ENCODE peak calls at places on chromosomes 13 and 19, in seven cellular contexts. Y, X, G, J, W, E and S are unnamed samples. For H3K9me3, the result is how much of the 10 kb centered on the place peaks cover.

GRCh38 chr13:26007261-26007765 is 44.5 kb downstream of the SHISA2 start:
- DNase-seq in Y (no peak), X (no peak), G (no peak), J (no peak), W (no peak), E (no peak), S (no peak)

GRCh38 chr19:28908941-28909340 is 304.0 kb downstream of the UQCRFS1 start:
- DNase-seq in Y (no peak), X (no peak), G (no peak), J (no peak), W (no peak), E (no peak), S (no peak)

GRCh38 chr19:38514812-38515633 is 81.5 kb downstream of the RYR1 start:
- DNase-seq in Y (peak), X (peak), G (peak), J (peak), W (peak), E (peak), S (peak)

GRCh38 chr13:108200781-108201398 is 14.4 kb downstream of the LIG4 start:
- DNase-seq in Y (no peak), X (no peak), G (no peak), J (peak), W (no peak), E (no peak), S (no peak)

GRCh38 chr13:46526763-46527162 is 26.2 kb upstream of the LRCH1 start:
- DNase-seq in Y (no peak), X (no peak), G (no peak), J (no peak), W (no peak), E (no peak), S (no peak)

GRCh38 chr19:38004505-38005223 is 97.7 kb downstream of the SIPA1L3 start:
- DNase-seq in Y (peak), X (peak), G (peak), J (peak), W (peak), E (peak), S (no peak)

GRCh38 chr13:91904005-91904404 is 505.6 kb downstream of the GPC5 start:
- DNase-seq in Y (no peak), X (no peak), G (no peak), J (no peak), W (no peak), E (no peak), S (no peak)

GRCh38 chr19:30274987-30275386 is 97.2 kb upstream of the ZNF536 start:
- DNase-seq in Y (no peak), X (no peak), G (no peak), J (no peak), W (no peak), E (no peak), S (no peak)

GRCh38 chr19:2653717-2654584 is 48.5 kb downstream of the GNG7 start:
- DNase-seq in Y (no peak), X (no peak), G (no peak), J (no peak), W (no peak), E (peak), S (no peak)

GRCh38 chr19:34171539-34171876 is 796 bp upstream of the LSM14A start:
- DNase-seq in Y (no peak), X (no peak), G (no peak), J (peak), W (no peak), E (peak), S (no peak)

GRCh38 chr13:113762538-113762937 is 3.5 kb downstream of the TMEM255B start:
- DNase-seq in Y (no peak), X (peak), G (no peak), J (no peak), W (no peak), E (no peak), S (no peak)

GRCh38 chr13:40993119-40993518 is 26.0 kb downstream of the ELF1 start:
- DNase-seq in Y (no peak), X (no peak), G (no peak), J (no peak), W (no peak), E (peak), S (no peak)

GRCh38 chr19:7701049-7701653 is 780 bp downstream of the FCER2 start:
- DNase-seq in Y (no peak), X (no peak), G (no peak), J (no peak), W (no peak), E (no peak), S (no peak)

GRCh38 chr13:36131931-36132297 is 732 bp upstream of the DCLK1 start:
- DNase-seq in Y (no peak), X (peak), G (peak), J (no peak), W (peak), E (peak), S (no peak)

GRCh38 chr19:18379803-18380747 is 5.9 kb upstream of the GDF15 start:
- DNase-seq in Y (peak), X (peak), G (peak), J (no peak), W (peak), E (peak), S (no peak)

GRCh38 chr13:97566907-97567306 is 132.9 kb downstream of the RAP2A start:
- DNase-seq in Y (no peak), X (no peak), G (no peak), J (no peak), W (no peak), E (no peak), S (no peak)

GRCh38 chr19:42396248-42396541 is 6.1 kb upstream of the CNFN start:
- DNase-seq in Y (no peak), X (no peak), G (no peak), J (no peak), W (no peak), E (no peak), S (no peak)

GRCh38 chr13:41075034-41075433 is 13.7 kb downstream of the WBP4 start:
- DNase-seq in Y (no peak), X (no peak), G (no peak), J (peak), W (no peak), E (peak), S (no peak)

GRCh38 chr13:31818236-31818635 is 78.9 kb downstream of the RXFP2 start:
- DNase-seq in Y (no peak), X (no peak), G (no peak), J (no peak), W (no peak), E (no peak), S (no peak)

GRCh38 chr13:73677041-73677589 is 457.1 kb downstream of the KLF12 start:
- DNase-seq in Y (no peak), X (no peak), G (no peak), J (peak), W (no peak), E (no peak), S (no peak)

GRCh38 chr13:28544026-28544425 is 49.1 kb upstream of the FLT1 start:
- DNase-seq in Y (no peak), X (no peak), G (no peak), J (no peak), W (no peak), E (no peak), S (no peak)

GRCh38 chr13:97344250-97345175 is 89.5 kb upstream of the RAP2A start:
- DNase-seq in Y (peak), X (no peak), G (peak), J (peak), W (peak), E (peak), S (no peak)

GRCh38 chr13:70189981-70190380 is 81.7 kb upstream of the KLHL1 start:
- DNase-seq in Y (no peak), X (no peak), G (no peak), J (no peak), W (no peak), E (no peak), S (no peak)

GRCh38 chr13:50511877-50512332 is 331.6 kb downstream of the DLEU7 start:
- DNase-seq in Y (no peak), X (no peak), G (no peak), J (no peak), W (no peak), E (no peak), S (no peak)

GRCh38 chr19:37988758-37989635 is 82.0 kb downstream of the SIPA1L3 start:
- DNase-seq in Y (no peak), X (no peak), G (no peak), J (no peak), W (no peak), E (no peak), S (no peak)

GRCh38 chr19:52331757-52332156 is 4.3 kb upstream of the ZNF610 start:
- DNase-seq in Y (no peak), X (no peak), G (no peak), J (no peak), W (no peak), E (no peak), S (no peak)

GRCh38 chr13:103033999-103034398 is 32.2 kb downstream of the SLC10A2 start:
- DNase-seq in Y (no peak), X (no peak), G (no peak), J (no peak), W (no peak), E (no peak), S (no peak)

GRCh38 chr19:4732680-4733114 is 9.1 kb upstream of the DPP9 start:
- DNase-seq in Y (no peak), X (no peak), G (no peak), J (peak), W (no peak), E (peak), S (no peak)

GRCh38 chr13:38783992-38784875 is 97.4 kb downstream of the FREM2 start:
- DNase-seq in Y (no peak), X (no peak), G (no peak), J (no peak), W (no peak), E (peak), S (no peak)

GRCh38 chr13:111914241-111915103 is 152.5 kb upstream of the SOX1 start:
- DNase-seq in Y (no peak), X (no peak), G (no peak), J (no peak), W (no peak), E (no peak), S (no peak)

GRCh38 chr19:49556412-49557398 is 23.7 kb downstream of the NOSIP start:
- DNase-seq in Y (no peak), X (no peak), G (no peak), J (no peak), W (no peak), E (peak), S (peak)

GRCh38 chr19:55362174-55362989 is 678 bp downstream of the GARIN5B start:
- DNase-seq in Y (no peak), X (no peak), G (no peak), J (no peak), W (no peak), E (no peak), S (no peak)

GRCh38 chr13:66237411-66238062 is 992.6 kb downstream of the PCDH9 start:
- DNase-seq in Y (no peak), X (no peak), G (no peak), J (no peak), W (no peak), E (no peak), S (no peak)

GRCh38 chr13:113930711-113931637 is 42.9 kb downstream of the C13orf46 start:
- DNase-seq in Y (peak), X (peak), G (no peak), J (no peak), W (no peak), E (no peak), S (no peak)

GRCh38 chr13:19181621-19182485 is at the start of gene TUBA3C:
- DNase-seq in Y (no peak), X (no peak), G (no peak), J (no peak), W (no peak), E (no peak), S (no peak)
- H3K9me3 ChIP-seq in Y (under half), X (under half), G (under half), J (under half), W (under half), E (under half), S (under half)

DNA sequence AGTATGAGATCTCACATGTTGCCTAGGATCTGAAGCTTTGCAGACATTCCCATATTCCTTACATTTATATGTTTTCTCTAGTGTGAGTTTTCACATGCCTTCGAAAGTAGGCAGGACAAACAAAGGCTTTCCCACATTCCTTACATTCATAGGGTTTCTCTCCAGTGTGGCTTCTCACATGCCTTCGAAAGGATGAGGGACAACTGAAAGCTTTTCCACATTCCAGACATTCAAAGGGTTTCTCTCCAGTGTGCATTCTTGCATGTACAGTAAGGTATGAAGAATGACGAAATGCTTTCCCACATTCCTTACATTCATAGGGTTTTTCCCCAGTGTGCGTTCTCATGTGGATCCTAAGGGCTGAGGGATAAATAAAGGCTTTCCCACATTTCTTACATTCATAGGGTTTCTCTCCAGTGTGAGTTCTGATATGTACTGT is 14.2 kb downstream of the ZNF699 start:
- DNase-seq in Y (no peak), X (no peak), G (no peak), J (no peak), W (no peak), E (no peak), S (no peak)
- H3K9me3 ChIP-seq in Y (half or more), X (half or more), G (under half), J (half or more), W (half or more), E (half or more), S (half or more)

DNA sequence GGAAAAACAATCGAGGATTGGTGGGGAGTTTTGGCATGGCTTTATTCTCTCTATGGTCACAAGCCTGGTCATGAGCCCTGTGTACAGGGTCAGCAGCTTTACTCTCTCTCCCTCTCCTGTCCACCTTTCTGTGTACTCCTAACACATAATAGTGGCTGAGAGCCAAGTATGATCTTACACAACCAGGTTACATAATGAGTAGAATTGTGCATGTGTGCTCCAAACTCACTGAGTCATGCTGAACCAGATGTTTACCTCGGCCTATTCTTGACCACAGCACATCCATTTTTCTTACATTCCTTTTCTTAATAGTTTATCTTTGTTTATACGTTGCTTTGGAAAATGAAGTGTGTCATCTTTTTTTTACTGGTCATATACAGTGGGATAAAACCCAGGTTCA is 53.1 kb downstream of the ZNF254 start:
- DNase-seq in Y (no peak), X (no peak), G (no peak), J (no peak), W (no peak), E (no peak), S (no peak)
- H3K9me3 ChIP-seq in Y (under half), X (half or more), G (under half), J (half or more), W (half or more), E (half or more), S (under half)

DNA sequence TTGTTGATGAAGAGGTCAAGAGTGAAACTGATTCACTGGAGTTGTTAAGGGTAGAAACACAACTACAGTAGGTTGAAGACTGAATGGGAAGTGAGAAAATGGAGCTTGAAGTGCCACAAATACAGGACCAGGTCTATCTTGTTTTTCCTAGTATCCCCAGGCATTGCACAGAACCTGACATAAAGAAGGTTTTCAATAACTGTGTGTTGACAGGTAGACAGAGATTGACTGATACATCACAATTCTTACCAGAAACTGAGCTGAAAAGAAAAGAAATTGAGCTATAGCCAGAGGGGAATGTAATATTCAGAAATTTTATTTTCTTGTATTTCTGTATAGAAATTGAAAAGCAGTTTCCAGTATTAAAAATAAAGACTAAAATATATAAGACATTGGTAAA is 767.7 kb downstream of the PCDH17 start:
- DNase-seq in Y (no peak), X (no peak), G (no peak), J (no peak), W (no peak), E (no peak), S (no peak)
- H3K9me3 ChIP-seq in Y (under half), X (under half), G (under half), J (under half), W (under half), E (under half), S (under half)

DNA sequence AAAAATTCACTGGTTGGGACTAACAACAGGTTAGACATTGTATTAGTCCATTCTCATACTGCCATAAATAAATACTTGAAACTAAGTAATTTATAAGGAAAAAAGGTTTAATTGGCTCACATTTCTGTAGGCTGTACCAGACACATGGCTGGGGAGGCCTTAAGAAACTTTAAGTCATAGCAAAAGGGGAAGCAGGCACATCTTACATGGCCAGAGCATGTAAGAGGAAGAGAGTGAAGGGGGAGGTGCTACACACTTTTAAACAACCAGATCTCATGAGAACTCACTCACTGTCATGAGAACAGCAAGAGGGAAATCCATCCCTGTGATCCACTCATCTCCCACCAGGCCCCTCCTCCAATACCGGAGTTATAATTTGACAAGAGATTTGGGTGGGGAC is 125.9 kb downstream of the SUCLA2 start:
- DNase-seq in Y (no peak), X (no peak), G (no peak), J (no peak), W (no peak), E (no peak), S (no peak)
- H3K9me3 ChIP-seq in Y (under half), X (under half), G (under half), J (under half), W (under half), E (under half), S (under half)

GRCh38 chr19:58213075-58213369 is 15.7 kb upstream of the ZNF544 start:
- DNase-seq in Y (no peak), X (no peak), G (no peak), J (no peak), W (no peak), E (no peak), S (no peak)
- H3K9me3 ChIP-seq in Y (half or more), X (half or more), G (half or more), J (half or more), W (half or more), E (half or more), S (under half)

DNA sequence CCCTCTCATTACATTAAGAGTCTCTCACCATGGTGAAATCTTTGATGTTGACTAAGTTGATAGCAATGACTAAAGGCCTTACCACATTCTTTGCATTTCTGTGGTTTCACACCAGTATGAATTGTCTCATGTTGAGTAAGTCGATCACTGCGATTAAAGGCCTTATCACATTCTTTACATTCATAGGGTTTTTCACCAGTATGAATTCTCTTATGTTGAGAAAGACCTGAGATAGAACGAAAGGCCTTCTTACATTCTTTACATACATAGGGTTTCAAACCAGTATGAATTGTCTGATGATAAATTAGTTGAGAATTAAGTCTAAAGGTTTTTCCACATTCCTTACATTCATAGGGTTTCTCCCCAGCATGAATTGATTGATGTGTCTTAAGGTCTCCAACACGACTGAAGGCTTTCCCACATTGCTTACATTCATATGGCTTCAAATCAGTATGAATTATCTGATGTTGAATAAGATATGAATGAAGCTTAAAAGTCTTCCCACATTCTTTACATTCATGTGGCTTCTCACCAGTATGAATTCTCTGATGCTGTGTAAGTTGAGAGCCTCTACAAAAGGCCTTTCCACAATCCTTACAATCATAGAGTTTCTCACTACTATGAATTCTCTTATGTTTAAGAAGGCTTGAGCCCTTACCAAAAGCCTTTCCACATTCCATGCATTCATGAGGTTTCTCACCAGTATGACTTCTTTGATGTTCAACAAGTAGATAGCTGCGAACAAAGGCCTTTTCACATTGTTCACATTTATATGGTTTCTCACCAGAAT is 45.6 kb downstream of the ZNF283 start:
- DNase-seq in Y (no peak), X (no peak), G (no peak), J (no peak), W (no peak), E (no peak), S (no peak)
- H3K9me3 ChIP-seq in Y (under half), X (half or more), G (under half), J (half or more), W (half or more), E (under half), S (under half)